ENCODE peak calls at places on chromosomes 12 and 14, in six cellular contexts. J is hepatocyte; Q is neural progenitor cell; V is MCF 10A; N is CD4-positive, alpha-beta T cell; U is ovary. F is an unnamed sample.

GRCh38 chr14:57009585-57010515 is 199.6 kb upstream of the OTX2 start:
- DNase-seq in J (no peak), Q (no peak), V (peak), N (no peak), U (no peak), F (no peak)

GRCh38 chr12:41365653-41366131 is 177.6 kb downstream of the PDZRN4 start:
- DNase-seq in J (no peak), Q (peak), V (no peak), N (no peak), U (no peak), F (no peak)

GRCh38 chr12:28710882-28711281 is 438.2 kb upstream of the FAR2 start:
- DNase-seq in J (no peak), Q (no peak), V (peak), N (no peak), U (no peak), F (peak)

GRCh38 chr12:21144309-21144708 is 13.3 kb downstream of the SLCO1B1 start:
- DNase-seq in J (no peak), Q (no peak), V (no peak), N (no peak), U (no peak), F (no peak)

GRCh38 chr12:57749061-57749460 is 3.0 kb downstream of the CDK4 start:
- DNase-seq in J (no peak), Q (no peak), V (no peak), N (no peak), U (no peak), F (no peak)

GRCh38 chr14:94689218-94689984 is 77.2 kb downstream of the SERPINA3 start:
- DNase-seq in J (peak), Q (peak), V (peak), N (peak), U (peak), F (no peak)

GRCh38 chr12:67572492-67572891 is 76.1 kb upstream of the DYRK2 start:
- DNase-seq in J (no peak), Q (peak), V (no peak), N (no peak), U (no peak), F (no peak)

GRCh38 chr12:20520572-20520971 is 152.2 kb downstream of the PDE3A start:
- DNase-seq in J (no peak), Q (no peak), V (no peak), N (no peak), U (no peak), F (no peak)

GRCh38 chr14:31059152-31059924 is 33.2 kb upstream of the STRN3 start:
- DNase-seq in J (peak), Q (peak), V (peak), N (no peak), U (peak), F (no peak)

GRCh38 chr12:30794591-30795409 is 40.0 kb upstream of the CAPRIN2 start:
- DNase-seq in J (peak), Q (no peak), V (peak), N (no peak), U (no peak), F (no peak)

GRCh38 chr14:66815687-66816086 is 307.7 kb downstream of the GPHN start:
- DNase-seq in J (no peak), Q (no peak), V (no peak), N (no peak), U (no peak), F (no peak)

GRCh38 chr14:54652188-54652889 is 85.4 kb downstream of the SAMD4A start:
- DNase-seq in J (peak), Q (peak), V (peak), N (no peak), U (peak), F (peak)

GRCh38 chr14:65336191-65336591 is 76.3 kb upstream of the FUT8 start:
- DNase-seq in J (peak), Q (no peak), V (no peak), N (no peak), U (no peak), F (no peak)

GRCh38 chr14:58978336-58978735 is 210.1 kb upstream of the DAAM1 start:
- DNase-seq in J (no peak), Q (no peak), V (no peak), N (no peak), U (peak), F (no peak)

GRCh38 chr14:74271365-74271764 is 31.4 kb downstream of the ABCD4 start:
- DNase-seq in J (no peak), Q (no peak), V (no peak), N (no peak), U (no peak), F (no peak)

GRCh38 chr14:76546426-76547221 is 170.7 kb downstream of the ESRRB start:
- DNase-seq in J (peak), Q (peak), V (peak), N (no peak), U (no peak), F (peak)

DNA sequence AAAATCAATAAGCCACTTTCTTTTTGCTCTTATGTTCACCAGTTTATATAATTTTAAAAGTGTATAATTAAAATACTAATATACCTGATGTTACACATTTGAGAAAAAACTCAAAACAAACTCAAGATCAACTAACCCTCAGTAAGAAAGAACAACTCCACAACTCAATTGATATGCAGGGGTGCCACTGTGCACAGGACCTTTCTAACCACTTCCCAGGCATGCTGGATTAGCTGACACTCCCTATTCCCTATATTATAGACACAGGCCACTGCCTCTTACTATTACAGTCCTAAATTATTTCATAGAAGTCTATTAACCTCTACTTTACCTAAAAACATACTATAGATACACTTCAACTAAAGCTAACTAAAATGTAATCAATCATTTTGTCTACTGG is 191.7 kb upstream of the KRR1 start:
- DNase-seq in J (no peak), Q (no peak), V (no peak), N (no peak), U (no peak), F (no peak)
- TF ChIP-seq CTCF in J (no peak), Q (no peak), V (no peak), N (no peak), U (no peak), F (no peak)

GRCh38 chr14:103130017-103130764 is 6.9 kb downstream of the TNFAIP2 start:
- DNase-seq in J (no peak), Q (no peak), V (no peak), N (no peak), U (no peak), F (no peak)
- TF ChIP-seq CTCF in J (no peak), Q (no peak), V (no peak), N (no peak), U (no peak), F (no peak)

GRCh38 chr14:32933943-32934890 is 4.5 kb upstream of the NPAS3 start:
- DNase-seq in J (peak), Q (peak), V (no peak), N (no peak), U (peak), F (no peak)

GRCh38 chr14:32934891-32935633 is 3.6 kb upstream of the NPAS3 start:
- DNase-seq in J (no peak), Q (peak), V (no peak), N (no peak), U (peak), F (no peak)

GRCh38 chr14:32932921-32933622 is 5.6 kb upstream of the NPAS3 start:
- DNase-seq in J (no peak), Q (peak), V (no peak), N (no peak), U (peak), F (no peak)

GRCh38 chr14:32932302-32932920 is 6.3 kb upstream of the NPAS3 start:
- DNase-seq in J (no peak), Q (peak), V (no peak), N (no peak), U (no peak), F (no peak)

GRCh38 chr14:32933623-32933942 is 5.1 kb upstream of the NPAS3 start:
- DNase-seq in J (no peak), Q (peak), V (peak), N (no peak), U (no peak), F (no peak)
- TF ChIP-seq CTCF in J (peak), Q (peak), V (no peak), N (no peak), U (no peak), F (peak)

DNA sequence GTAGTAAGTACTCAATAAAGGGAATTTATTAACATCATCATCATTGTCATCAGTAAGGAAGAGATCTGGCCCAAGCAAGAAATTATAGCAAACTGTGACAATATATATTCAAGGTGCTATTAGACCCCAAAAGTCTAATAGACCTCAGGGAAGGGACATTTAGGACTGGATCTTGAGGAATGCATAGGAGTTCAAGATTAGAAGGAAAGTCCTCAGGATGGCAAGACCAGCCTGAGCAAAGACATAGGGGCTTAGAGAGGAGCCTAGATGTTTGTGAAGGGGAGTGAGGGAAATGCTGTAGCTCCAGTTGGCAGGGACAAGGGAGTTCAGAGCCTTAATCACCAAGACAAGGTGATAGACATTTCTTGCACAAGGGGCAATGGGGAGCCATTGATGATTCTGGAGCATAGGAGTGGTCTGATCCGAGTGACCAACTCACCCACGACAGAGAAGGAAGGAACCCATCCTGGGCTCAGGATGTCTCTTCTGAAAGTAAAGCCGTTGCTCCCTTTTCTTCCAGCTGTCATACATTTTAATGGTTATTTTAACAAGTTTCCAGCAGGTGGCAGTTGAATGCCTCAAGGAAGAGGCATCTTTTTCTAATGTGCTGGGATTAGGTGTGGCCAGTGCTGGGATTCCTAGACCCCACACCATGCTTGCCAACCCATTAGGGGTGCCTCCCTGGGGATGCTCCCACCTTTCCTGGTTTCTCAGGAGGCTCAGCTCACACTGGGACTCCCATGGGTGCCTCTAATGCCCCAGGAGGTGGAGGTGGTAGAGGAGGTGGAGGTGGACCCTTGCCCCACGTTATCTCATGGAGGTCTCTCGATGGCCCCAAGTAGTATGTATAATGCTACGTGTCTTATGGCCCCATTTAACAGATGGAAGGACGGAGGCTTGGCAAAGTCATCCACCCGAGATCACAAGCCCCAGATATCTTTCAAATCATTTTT is 37.8 kb downstream of the PHETA1 start:
- DNase-seq in J (peak), Q (peak), V (peak), N (no peak), U (no peak), F (peak)
- TF ChIP-seq CTCF in J (peak), Q (peak), V (peak), N (peak), U (no peak), F (peak)

DNA sequence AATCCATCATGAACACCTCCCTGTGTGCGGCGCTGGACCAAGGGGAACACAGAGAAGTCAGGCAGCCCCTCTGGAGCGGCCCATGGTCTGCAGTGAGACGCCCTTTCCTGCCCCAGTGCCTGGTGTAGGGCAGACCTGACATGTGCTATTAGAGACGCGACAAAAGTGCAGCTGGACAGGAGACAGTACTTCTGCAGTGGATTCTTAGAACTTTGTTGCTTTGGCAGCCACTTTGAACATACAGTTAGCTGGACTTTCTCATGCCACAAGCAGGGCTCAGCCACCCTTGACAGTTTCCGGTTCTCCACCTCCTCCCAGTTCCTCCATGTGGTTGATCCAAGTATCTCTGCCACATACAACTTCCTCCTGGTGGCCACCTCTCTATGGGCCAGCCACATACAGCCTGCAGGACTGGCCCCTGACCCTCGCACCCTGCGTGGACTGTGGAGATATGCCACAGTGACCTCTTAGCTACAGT is 45.9 kb downstream of the LGMN start:
- DNase-seq in J (no peak), Q (no peak), V (no peak), N (no peak), U (no peak), F (no peak)
- TF ChIP-seq CTCF in J (no peak), Q (no peak), V (no peak), N (no peak), U (no peak), F (no peak)

GRCh38 chr14:61562321-61563161 is 132.8 kb upstream of the HIF1A start:
- DNase-seq in J (peak), Q (no peak), V (peak), N (no peak), U (no peak), F (peak)

GRCh38 chr14:61559641-61560201 is 135.6 kb upstream of the HIF1A start:
- DNase-seq in J (peak), Q (peak), V (no peak), N (no peak), U (no peak), F (no peak)

GRCh38 chr14:61560323-61560722 is 135.0 kb upstream of the HIF1A start:
- DNase-seq in J (peak), Q (no peak), V (no peak), N (no peak), U (no peak), F (no peak)

GRCh38 chr14:61561657-61562276 is 133.5 kb upstream of the HIF1A start:
- DNase-seq in J (peak), Q (no peak), V (peak), N (no peak), U (peak), F (peak)

GRCh38 chr14:61561144-61561543 is 134.2 kb upstream of the HIF1A start:
- DNase-seq in J (no peak), Q (peak), V (peak), N (no peak), U (no peak), F (no peak)
- TF ChIP-seq CTCF in J (no peak), Q (no peak), V (no peak), N (no peak), U (no peak), F (peak)

GRCh38 chr14:35353409-35354172 is 51.0 kb downstream of the NFKBIA start:
- DNase-seq in J (no peak), Q (no peak), V (no peak), N (no peak), U (no peak), F (no peak)
- TF ChIP-seq CTCF in J (no peak), Q (no peak), V (no peak), N (no peak), U (no peak), F (no peak)

GRCh38 chr12:116610971-116611541 is 51.9 kb downstream of the MAP1LC3B2 start:
- DNase-seq in J (no peak), Q (no peak), V (no peak), N (no peak), U (no peak), F (no peak)

GRCh38 chr12:116609236-116609635 is 50.1 kb downstream of the MAP1LC3B2 start:
- DNase-seq in J (no peak), Q (no peak), V (no peak), N (no peak), U (no peak), F (no peak)

GRCh38 chr12:116607039-116607438 is 47.9 kb downstream of the MAP1LC3B2 start:
- DNase-seq in J (no peak), Q (no peak), V (no peak), N (no peak), U (no peak), F (no peak)

GRCh38 chr12:116612436-116612835 is 53.3 kb downstream of the MAP1LC3B2 start:
- DNase-seq in J (no peak), Q (no peak), V (no peak), N (no peak), U (no peak), F (no peak)

GRCh38 chr12:116609715-116610114 is 50.5 kb downstream of the MAP1LC3B2 start:
- DNase-seq in J (no peak), Q (peak), V (no peak), N (peak), U (no peak), F (no peak)
- TF ChIP-seq CTCF in J (peak), Q (peak), V (no peak), N (peak), U (no peak), F (peak)

DNA sequence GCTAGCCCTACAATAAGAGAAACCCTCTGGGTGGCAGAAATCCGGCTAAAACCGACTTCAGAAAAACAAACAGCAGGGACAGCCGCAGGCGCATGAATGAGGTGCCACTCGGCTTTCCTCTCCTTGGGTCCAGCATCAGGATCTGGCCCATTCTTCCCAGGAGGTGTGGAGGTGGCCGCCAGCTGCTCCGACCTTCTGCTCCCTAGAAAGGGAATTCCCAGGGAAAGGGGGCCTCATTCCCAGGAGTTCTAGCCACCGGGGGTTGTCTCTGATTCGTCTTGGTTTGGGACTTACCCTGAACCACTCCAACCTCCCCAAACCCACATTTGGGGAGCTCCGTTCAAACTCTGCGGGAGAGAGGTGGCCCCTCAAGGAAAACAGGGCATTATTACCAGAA is 13.0 kb downstream of the PAPLN start:
- DNase-seq in J (no peak), Q (no peak), V (no peak), N (no peak), U (no peak), F (no peak)
- TF ChIP-seq CTCF in J (no peak), Q (no peak), V (no peak), N (no peak), U (no peak), F (no peak)

GRCh38 chr14:100540141-100540925 is 46.9 kb downstream of the BEGAIN start:
- DNase-seq in J (no peak), Q (peak), V (no peak), N (no peak), U (peak), F (no peak)
- TF ChIP-seq CTCF in J (peak), Q (peak), V (peak), N (no peak), U (no peak), F (peak)

F was measured in HFF-Myc.